ENCODE peak calls at places on chromosome 18, in seven cellular contexts. One of them, this sample, is unnamed.

GRCh38 chr18:22342625-22343024 is 75.1 kb downstream of the CTAGE1 start:
- DNase-seq in activated CD8-positive, alpha-beta memory T cell treated with anti-CD3 and anti-CD28 coated beads for 24 hours: no peak
- DNase-seq in OCI-LY7: no peak
- DNase-seq in stimulated activated naive B cell treated with anti-CD40 and anti-IgM and Interleukin-4, amounts not matched to agents 10 μg/mL and 1 μg/mL and 100 μg/mL, for 72 hours: no peak
- DNase-seq in activated effector memory CD4-positive, alpha-beta T cell treated with anti-CD3 and anti-CD28 coated beads, Interleukin-2, amount 50 U/mL, for 16 hours: peak
- DNase-seq in NCI-H1092: no peak
- DNase-seq in activated T-helper 9 cell treated with anti-CD3 and anti-CD28 coated beads, Interleukin-2, amount 50 U/mL, for 16 hours: no peak
- DNase-seq in this sample: no peak

GRCh38 chr18:666177-666576 is 8.7 kb downstream of the TYMS start:
- DNase-seq in NCI-H1092: no peak
- DNase-seq in activated effector memory CD4-positive, alpha-beta T cell treated with anti-CD3 and anti-CD28 coated beads, Interleukin-2, amount 50 U/mL, for 16 hours: no peak
- DNase-seq in activated T-helper 9 cell treated with anti-CD3 and anti-CD28 coated beads, Interleukin-2, amount 50 U/mL, for 16 hours: no peak
- DNase-seq in activated CD8-positive, alpha-beta memory T cell treated with anti-CD3 and anti-CD28 coated beads for 24 hours: no peak
- DNase-seq in stimulated activated naive B cell treated with anti-CD40 and anti-IgM and Interleukin-4, amounts not matched to agents 10 μg/mL and 1 μg/mL and 100 μg/mL, for 72 hours: no peak
- DNase-seq in OCI-LY7: no peak
- DNase-seq in this sample: no peak

GRCh38 chr18:45435810-45436209 is 179.5 kb upstream of the SLC14A2 start:
- DNase-seq in activated CD8-positive, alpha-beta memory T cell treated with anti-CD3 and anti-CD28 coated beads for 24 hours: no peak
- DNase-seq in NCI-H1092: no peak
- DNase-seq in activated effector memory CD4-positive, alpha-beta T cell treated with anti-CD3 and anti-CD28 coated beads, Interleukin-2, amount 50 U/mL, for 16 hours: no peak
- DNase-seq in OCI-LY7: no peak
- DNase-seq in activated T-helper 9 cell treated with anti-CD3 and anti-CD28 coated beads, Interleukin-2, amount 50 U/mL, for 16 hours: no peak
- DNase-seq in stimulated activated naive B cell treated with anti-CD40 and anti-IgM and Interleukin-4, amounts not matched to agents 10 μg/mL and 1 μg/mL and 100 μg/mL, for 72 hours: no peak
- DNase-seq in this sample: no peak

GRCh38 chr18:52620926-52621439 is 281.0 kb downstream of the DCC start:
- DNase-seq in NCI-H1092: no peak
- DNase-seq in activated effector memory CD4-positive, alpha-beta T cell treated with anti-CD3 and anti-CD28 coated beads, Interleukin-2, amount 50 U/mL, for 16 hours: no peak
- DNase-seq in OCI-LY7: no peak
- DNase-seq in activated CD8-positive, alpha-beta memory T cell treated with anti-CD3 and anti-CD28 coated beads for 24 hours: no peak
- DNase-seq in stimulated activated naive B cell treated with anti-CD40 and anti-IgM and Interleukin-4, amounts not matched to agents 10 μg/mL and 1 μg/mL and 100 μg/mL, for 72 hours: no peak
- DNase-seq in activated T-helper 9 cell treated with anti-CD3 and anti-CD28 coated beads, Interleukin-2, amount 50 U/mL, for 16 hours: no peak
- DNase-seq in this sample: no peak

GRCh38 chr18:55462652-55463051 is 125.3 kb downstream of the TCF4 start:
- DNase-seq in activated CD8-positive, alpha-beta memory T cell treated with anti-CD3 and anti-CD28 coated beads for 24 hours: no peak
- DNase-seq in NCI-H1092: no peak
- DNase-seq in OCI-LY7: no peak
- DNase-seq in stimulated activated naive B cell treated with anti-CD40 and anti-IgM and Interleukin-4, amounts not matched to agents 10 μg/mL and 1 μg/mL and 100 μg/mL, for 72 hours: no peak
- DNase-seq in activated T-helper 9 cell treated with anti-CD3 and anti-CD28 coated beads, Interleukin-2, amount 50 U/mL, for 16 hours: no peak
- DNase-seq in activated effector memory CD4-positive, alpha-beta T cell treated with anti-CD3 and anti-CD28 coated beads, Interleukin-2, amount 50 U/mL, for 16 hours: no peak
- DNase-seq in this sample: no peak

GRCh38 chr18:79402977-79403722 is 7.4 kb downstream of the NFATC1 start:
- DNase-seq in activated CD8-positive, alpha-beta memory T cell treated with anti-CD3 and anti-CD28 coated beads for 24 hours: no peak
- DNase-seq in NCI-H1092: no peak
- DNase-seq in activated effector memory CD4-positive, alpha-beta T cell treated with anti-CD3 and anti-CD28 coated beads, Interleukin-2, amount 50 U/mL, for 16 hours: peak
- DNase-seq in activated T-helper 9 cell treated with anti-CD3 and anti-CD28 coated beads, Interleukin-2, amount 50 U/mL, for 16 hours: no peak
- DNase-seq in stimulated activated naive B cell treated with anti-CD40 and anti-IgM and Interleukin-4, amounts not matched to agents 10 μg/mL and 1 μg/mL and 100 μg/mL, for 72 hours: no peak
- DNase-seq in OCI-LY7: no peak
- DNase-seq in this sample: no peak

GRCh38 chr18:9839806-9840205 is 46.0 kb upstream of the TXNDC2 start:
- DNase-seq in activated CD8-positive, alpha-beta memory T cell treated with anti-CD3 and anti-CD28 coated beads for 24 hours: no peak
- DNase-seq in stimulated activated naive B cell treated with anti-CD40 and anti-IgM and Interleukin-4, amounts not matched to agents 10 μg/mL and 1 μg/mL and 100 μg/mL, for 72 hours: no peak
- DNase-seq in NCI-H1092: no peak
- DNase-seq in OCI-LY7: no peak
- DNase-seq in activated T-helper 9 cell treated with anti-CD3 and anti-CD28 coated beads, Interleukin-2, amount 50 U/mL, for 16 hours: no peak
- DNase-seq in activated effector memory CD4-positive, alpha-beta T cell treated with anti-CD3 and anti-CD28 coated beads, Interleukin-2, amount 50 U/mL, for 16 hours: no peak
- DNase-seq in this sample: no peak

GRCh38 chr18:40531061-40531460 is 1424.0 kb upstream of the PIK3C3 start:
- DNase-seq in activated T-helper 9 cell treated with anti-CD3 and anti-CD28 coated beads, Interleukin-2, amount 50 U/mL, for 16 hours: no peak
- DNase-seq in activated CD8-positive, alpha-beta memory T cell treated with anti-CD3 and anti-CD28 coated beads for 24 hours: no peak
- DNase-seq in OCI-LY7: no peak
- DNase-seq in stimulated activated naive B cell treated with anti-CD40 and anti-IgM and Interleukin-4, amounts not matched to agents 10 μg/mL and 1 μg/mL and 100 μg/mL, for 72 hours: no peak
- DNase-seq in activated effector memory CD4-positive, alpha-beta T cell treated with anti-CD3 and anti-CD28 coated beads, Interleukin-2, amount 50 U/mL, for 16 hours: no peak
- DNase-seq in NCI-H1092: no peak
- DNase-seq in this sample: no peak

GRCh38 chr18:58995663-58996062 is 131.0 kb downstream of the ZNF532 start:
- DNase-seq in activated CD8-positive, alpha-beta memory T cell treated with anti-CD3 and anti-CD28 coated beads for 24 hours: no peak
- DNase-seq in NCI-H1092: no peak
- DNase-seq in activated T-helper 9 cell treated with anti-CD3 and anti-CD28 coated beads, Interleukin-2, amount 50 U/mL, for 16 hours: no peak
- DNase-seq in OCI-LY7: no peak
- DNase-seq in activated effector memory CD4-positive, alpha-beta T cell treated with anti-CD3 and anti-CD28 coated beads, Interleukin-2, amount 50 U/mL, for 16 hours: no peak
- DNase-seq in stimulated activated naive B cell treated with anti-CD40 and anti-IgM and Interleukin-4, amounts not matched to agents 10 μg/mL and 1 μg/mL and 100 μg/mL, for 72 hours: no peak
- DNase-seq in this sample: no peak

GRCh38 chr18:79781331-79781941 is 16.3 kb upstream of the KCNG2 start:
- DNase-seq in NCI-H1092: no peak
- DNase-seq in OCI-LY7: no peak
- DNase-seq in activated CD8-positive, alpha-beta memory T cell treated with anti-CD3 and anti-CD28 coated beads for 24 hours: no peak
- DNase-seq in activated effector memory CD4-positive, alpha-beta T cell treated with anti-CD3 and anti-CD28 coated beads, Interleukin-2, amount 50 U/mL, for 16 hours: peak
- DNase-seq in stimulated activated naive B cell treated with anti-CD40 and anti-IgM and Interleukin-4, amounts not matched to agents 10 μg/mL and 1 μg/mL and 100 μg/mL, for 72 hours: no peak
- DNase-seq in activated T-helper 9 cell treated with anti-CD3 and anti-CD28 coated beads, Interleukin-2, amount 50 U/mL, for 16 hours: no peak
- DNase-seq in this sample: no peak

GRCh38 chr18:74611791-74612190 is 14.1 kb downstream of the ZNF407 start:
- DNase-seq in activated T-helper 9 cell treated with anti-CD3 and anti-CD28 coated beads, Interleukin-2, amount 50 U/mL, for 16 hours: no peak
- DNase-seq in activated effector memory CD4-positive, alpha-beta T cell treated with anti-CD3 and anti-CD28 coated beads, Interleukin-2, amount 50 U/mL, for 16 hours: no peak
- DNase-seq in stimulated activated naive B cell treated with anti-CD40 and anti-IgM and Interleukin-4, amounts not matched to agents 10 μg/mL and 1 μg/mL and 100 μg/mL, for 72 hours: no peak
- DNase-seq in OCI-LY7: no peak
- DNase-seq in NCI-H1092: no peak
- DNase-seq in activated CD8-positive, alpha-beta memory T cell treated with anti-CD3 and anti-CD28 coated beads for 24 hours: no peak
- DNase-seq in this sample: no peak

GRCh38 chr18:47968721-47969120 is 38.3 kb upstream of the SMAD2 start:
- DNase-seq in activated CD8-positive, alpha-beta memory T cell treated with anti-CD3 and anti-CD28 coated beads for 24 hours: no peak
- DNase-seq in activated T-helper 9 cell treated with anti-CD3 and anti-CD28 coated beads, Interleukin-2, amount 50 U/mL, for 16 hours: no peak
- DNase-seq in activated effector memory CD4-positive, alpha-beta T cell treated with anti-CD3 and anti-CD28 coated beads, Interleukin-2, amount 50 U/mL, for 16 hours: no peak
- DNase-seq in OCI-LY7: no peak
- DNase-seq in stimulated activated naive B cell treated with anti-CD40 and anti-IgM and Interleukin-4, amounts not matched to agents 10 μg/mL and 1 μg/mL and 100 μg/mL, for 72 hours: no peak
- DNase-seq in NCI-H1092: no peak
- DNase-seq in this sample: no peak

GRCh38 chr18:2715990-2716389 is 60.5 kb downstream of the SMCHD1 start:
- DNase-seq in activated T-helper 9 cell treated with anti-CD3 and anti-CD28 coated beads, Interleukin-2, amount 50 U/mL, for 16 hours: no peak
- DNase-seq in activated effector memory CD4-positive, alpha-beta T cell treated with anti-CD3 and anti-CD28 coated beads, Interleukin-2, amount 50 U/mL, for 16 hours: no peak
- DNase-seq in activated CD8-positive, alpha-beta memory T cell treated with anti-CD3 and anti-CD28 coated beads for 24 hours: no peak
- DNase-seq in OCI-LY7: no peak
- DNase-seq in NCI-H1092: no peak
- DNase-seq in stimulated activated naive B cell treated with anti-CD40 and anti-IgM and Interleukin-4, amounts not matched to agents 10 μg/mL and 1 μg/mL and 100 μg/mL, for 72 hours: no peak
- DNase-seq in this sample: no peak

GRCh38 chr18:62523631-62524442 is 1.0 kb downstream of the ZCCHC2 start:
- DNase-seq in activated effector memory CD4-positive, alpha-beta T cell treated with anti-CD3 and anti-CD28 coated beads, Interleukin-2, amount 50 U/mL, for 16 hours: peak
- DNase-seq in OCI-LY7: peak
- DNase-seq in activated T-helper 9 cell treated with anti-CD3 and anti-CD28 coated beads, Interleukin-2, amount 50 U/mL, for 16 hours: peak
- DNase-seq in activated CD8-positive, alpha-beta memory T cell treated with anti-CD3 and anti-CD28 coated beads for 24 hours: peak
- DNase-seq in stimulated activated naive B cell treated with anti-CD40 and anti-IgM and Interleukin-4, amounts not matched to agents 10 μg/mL and 1 μg/mL and 100 μg/mL, for 72 hours: peak
- DNase-seq in NCI-H1092: peak
- DNase-seq in this sample: no peak

GRCh38 chr18:21740474-21740723 is 193 bp upstream of the MIB1 start:
- DNase-seq in NCI-H1092: no peak
- DNase-seq in activated T-helper 9 cell treated with anti-CD3 and anti-CD28 coated beads, Interleukin-2, amount 50 U/mL, for 16 hours: peak
- DNase-seq in OCI-LY7: peak
- DNase-seq in activated effector memory CD4-positive, alpha-beta T cell treated with anti-CD3 and anti-CD28 coated beads, Interleukin-2, amount 50 U/mL, for 16 hours: peak
- DNase-seq in stimulated activated naive B cell treated with anti-CD40 and anti-IgM and Interleukin-4, amounts not matched to agents 10 μg/mL and 1 μg/mL and 100 μg/mL, for 72 hours: peak
- DNase-seq in activated CD8-positive, alpha-beta memory T cell treated with anti-CD3 and anti-CD28 coated beads for 24 hours: no peak
- DNase-seq in this sample: peak

GRCh38 chr18:3966985-3967856 is 487.9 kb downstream of the DLGAP1 start:
- DNase-seq in OCI-LY7: no peak
- DNase-seq in activated effector memory CD4-positive, alpha-beta T cell treated with anti-CD3 and anti-CD28 coated beads, Interleukin-2, amount 50 U/mL, for 16 hours: no peak
- DNase-seq in activated T-helper 9 cell treated with anti-CD3 and anti-CD28 coated beads, Interleukin-2, amount 50 U/mL, for 16 hours: no peak
- DNase-seq in NCI-H1092: no peak
- DNase-seq in stimulated activated naive B cell treated with anti-CD40 and anti-IgM and Interleukin-4, amounts not matched to agents 10 μg/mL and 1 μg/mL and 100 μg/mL, for 72 hours: no peak
- DNase-seq in activated CD8-positive, alpha-beta memory T cell treated with anti-CD3 and anti-CD28 coated beads for 24 hours: no peak
- DNase-seq in this sample: no peak

GRCh38 chr18:12659904-12660605 is 2.1 kb upstream of the SPIRE1 start:
- DNase-seq in activated T-helper 9 cell treated with anti-CD3 and anti-CD28 coated beads, Interleukin-2, amount 50 U/mL, for 16 hours: peak
- DNase-seq in OCI-LY7: peak
- DNase-seq in activated effector memory CD4-positive, alpha-beta T cell treated with anti-CD3 and anti-CD28 coated beads, Interleukin-2, amount 50 U/mL, for 16 hours: peak
- DNase-seq in NCI-H1092: no peak
- DNase-seq in activated CD8-positive, alpha-beta memory T cell treated with anti-CD3 and anti-CD28 coated beads for 24 hours: no peak
- DNase-seq in stimulated activated naive B cell treated with anti-CD40 and anti-IgM and Interleukin-4, amounts not matched to agents 10 μg/mL and 1 μg/mL and 100 μg/mL, for 72 hours: no peak
- DNase-seq in this sample: no peak

GRCh38 chr18:8706981-8707940 is 1.9 kb downstream of the MTCL1 start:
- DNase-seq in activated effector memory CD4-positive, alpha-beta T cell treated with anti-CD3 and anti-CD28 coated beads, Interleukin-2, amount 50 U/mL, for 16 hours: no peak
- DNase-seq in activated T-helper 9 cell treated with anti-CD3 and anti-CD28 coated beads, Interleukin-2, amount 50 U/mL, for 16 hours: no peak
- DNase-seq in OCI-LY7: peak
- DNase-seq in stimulated activated naive B cell treated with anti-CD40 and anti-IgM and Interleukin-4, amounts not matched to agents 10 μg/mL and 1 μg/mL and 100 μg/mL, for 72 hours: no peak
- DNase-seq in activated CD8-positive, alpha-beta memory T cell treated with anti-CD3 and anti-CD28 coated beads for 24 hours: no peak
- DNase-seq in NCI-H1092: peak
- DNase-seq in this sample: no peak

GRCh38 chr18:50183556-50183955 is 11.4 kb downstream of the MYO5B start:
- DNase-seq in activated T-helper 9 cell treated with anti-CD3 and anti-CD28 coated beads, Interleukin-2, amount 50 U/mL, for 16 hours: no peak
- DNase-seq in stimulated activated naive B cell treated with anti-CD40 and anti-IgM and Interleukin-4, amounts not matched to agents 10 μg/mL and 1 μg/mL and 100 μg/mL, for 72 hours: no peak
- DNase-seq in OCI-LY7: no peak
- DNase-seq in NCI-H1092: no peak
- DNase-seq in activated effector memory CD4-positive, alpha-beta T cell treated with anti-CD3 and anti-CD28 coated beads, Interleukin-2, amount 50 U/mL, for 16 hours: no peak
- DNase-seq in activated CD8-positive, alpha-beta memory T cell treated with anti-CD3 and anti-CD28 coated beads for 24 hours: no peak
- DNase-seq in this sample: no peak

GRCh38 chr18:65788373-65788772 is 37.6 kb downstream of the CDH7 start:
- DNase-seq in activated T-helper 9 cell treated with anti-CD3 and anti-CD28 coated beads, Interleukin-2, amount 50 U/mL, for 16 hours: no peak
- DNase-seq in activated CD8-positive, alpha-beta memory T cell treated with anti-CD3 and anti-CD28 coated beads for 24 hours: no peak
- DNase-seq in OCI-LY7: no peak
- DNase-seq in activated effector memory CD4-positive, alpha-beta T cell treated with anti-CD3 and anti-CD28 coated beads, Interleukin-2, amount 50 U/mL, for 16 hours: no peak
- DNase-seq in stimulated activated naive B cell treated with anti-CD40 and anti-IgM and Interleukin-4, amounts not matched to agents 10 μg/mL and 1 μg/mL and 100 μg/mL, for 72 hours: no peak
- DNase-seq in NCI-H1092: peak
- DNase-seq in this sample: peak

GRCh38 chr18:77132369-77133050 is at the start of gene MBP:
- DNase-seq in stimulated activated naive B cell treated with anti-CD40 and anti-IgM and Interleukin-4, amounts not matched to agents 10 μg/mL and 1 μg/mL and 100 μg/mL, for 72 hours: peak
- DNase-seq in OCI-LY7: peak
- DNase-seq in activated T-helper 9 cell treated with anti-CD3 and anti-CD28 coated beads, Interleukin-2, amount 50 U/mL, for 16 hours: peak
- DNase-seq in NCI-H1092: peak
- DNase-seq in activated effector memory CD4-positive, alpha-beta T cell treated with anti-CD3 and anti-CD28 coated beads, Interleukin-2, amount 50 U/mL, for 16 hours: peak
- DNase-seq in activated CD8-positive, alpha-beta memory T cell treated with anti-CD3 and anti-CD28 coated beads for 24 hours: peak
- DNase-seq in this sample: no peak

GRCh38 chr18:45651269-45651668 is 36.0 kb downstream of the SLC14A2 start:
- DNase-seq in OCI-LY7: no peak
- DNase-seq in stimulated activated naive B cell treated with anti-CD40 and anti-IgM and Interleukin-4, amounts not matched to agents 10 μg/mL and 1 μg/mL and 100 μg/mL, for 72 hours: no peak
- DNase-seq in activated CD8-positive, alpha-beta memory T cell treated with anti-CD3 and anti-CD28 coated beads for 24 hours: no peak
- DNase-seq in activated effector memory CD4-positive, alpha-beta T cell treated with anti-CD3 and anti-CD28 coated beads, Interleukin-2, amount 50 U/mL, for 16 hours: no peak
- DNase-seq in NCI-H1092: no peak
- DNase-seq in activated T-helper 9 cell treated with anti-CD3 and anti-CD28 coated beads, Interleukin-2, amount 50 U/mL, for 16 hours: no peak
- DNase-seq in this sample: no peak

GRCh38 chr18:76518543-76519155 is 23.6 kb upstream of the ZNF516 start:
- DNase-seq in activated T-helper 9 cell treated with anti-CD3 and anti-CD28 coated beads, Interleukin-2, amount 50 U/mL, for 16 hours: no peak
- DNase-seq in activated effector memory CD4-positive, alpha-beta T cell treated with anti-CD3 and anti-CD28 coated beads, Interleukin-2, amount 50 U/mL, for 16 hours: no peak
- DNase-seq in stimulated activated naive B cell treated with anti-CD40 and anti-IgM and Interleukin-4, amounts not matched to agents 10 μg/mL and 1 μg/mL and 100 μg/mL, for 72 hours: no peak
- DNase-seq in OCI-LY7: no peak
- DNase-seq in activated CD8-positive, alpha-beta memory T cell treated with anti-CD3 and anti-CD28 coated beads for 24 hours: no peak
- DNase-seq in NCI-H1092: peak
- DNase-seq in this sample: no peak

GRCh38 chr18:51321696-51322095 is 124.2 kb upstream of the MEX3C start:
- DNase-seq in activated T-helper 9 cell treated with anti-CD3 and anti-CD28 coated beads, Interleukin-2, amount 50 U/mL, for 16 hours: no peak
- DNase-seq in activated effector memory CD4-positive, alpha-beta T cell treated with anti-CD3 and anti-CD28 coated beads, Interleukin-2, amount 50 U/mL, for 16 hours: no peak
- DNase-seq in OCI-LY7: no peak
- DNase-seq in NCI-H1092: no peak
- DNase-seq in activated CD8-positive, alpha-beta memory T cell treated with anti-CD3 and anti-CD28 coated beads for 24 hours: no peak
- DNase-seq in stimulated activated naive B cell treated with anti-CD40 and anti-IgM and Interleukin-4, amounts not matched to agents 10 μg/mL and 1 μg/mL and 100 μg/mL, for 72 hours: no peak
- DNase-seq in this sample: no peak

GRCh38 chr18:80107396-80107795 is 1.7 kb upstream of the ADNP2 start:
- DNase-seq in stimulated activated naive B cell treated with anti-CD40 and anti-IgM and Interleukin-4, amounts not matched to agents 10 μg/mL and 1 μg/mL and 100 μg/mL, for 72 hours: no peak
- DNase-seq in activated CD8-positive, alpha-beta memory T cell treated with anti-CD3 and anti-CD28 coated beads for 24 hours: no peak
- DNase-seq in activated effector memory CD4-positive, alpha-beta T cell treated with anti-CD3 and anti-CD28 coated beads, Interleukin-2, amount 50 U/mL, for 16 hours: no peak
- DNase-seq in activated T-helper 9 cell treated with anti-CD3 and anti-CD28 coated beads, Interleukin-2, amount 50 U/mL, for 16 hours: no peak
- DNase-seq in OCI-LY7: no peak
- DNase-seq in NCI-H1092: no peak
- DNase-seq in this sample: no peak

GRCh38 chr18:3675446-3675845 is 225.5 kb downstream of the TGIF1 start:
- DNase-seq in stimulated activated naive B cell treated with anti-CD40 and anti-IgM and Interleukin-4, amounts not matched to agents 10 μg/mL and 1 μg/mL and 100 μg/mL, for 72 hours: no peak
- DNase-seq in activated CD8-positive, alpha-beta memory T cell treated with anti-CD3 and anti-CD28 coated beads for 24 hours: no peak
- DNase-seq in NCI-H1092: no peak
- DNase-seq in activated T-helper 9 cell treated with anti-CD3 and anti-CD28 coated beads, Interleukin-2, amount 50 U/mL, for 16 hours: no peak
- DNase-seq in OCI-LY7: no peak
- DNase-seq in activated effector memory CD4-positive, alpha-beta T cell treated with anti-CD3 and anti-CD28 coated beads, Interleukin-2, amount 50 U/mL, for 16 hours: no peak
- DNase-seq in this sample: no peak

GRCh38 chr18:63887424-63887823 is at the start of gene SERPINB2:
- DNase-seq in NCI-H1092: no peak
- DNase-seq in stimulated activated naive B cell treated with anti-CD40 and anti-IgM and Interleukin-4, amounts not matched to agents 10 μg/mL and 1 μg/mL and 100 μg/mL, for 72 hours: no peak
- DNase-seq in activated effector memory CD4-positive, alpha-beta T cell treated with anti-CD3 and anti-CD28 coated beads, Interleukin-2, amount 50 U/mL, for 16 hours: no peak
- DNase-seq in OCI-LY7: no peak
- DNase-seq in activated T-helper 9 cell treated with anti-CD3 and anti-CD28 coated beads, Interleukin-2, amount 50 U/mL, for 16 hours: no peak
- DNase-seq in activated CD8-positive, alpha-beta memory T cell treated with anti-CD3 and anti-CD28 coated beads for 24 hours: no peak
- DNase-seq in this sample: no peak

GRCh38 chr18:44715245-44715644 is 34.6 kb downstream of the SETBP1 start:
- DNase-seq in activated effector memory CD4-positive, alpha-beta T cell treated with anti-CD3 and anti-CD28 coated beads, Interleukin-2, amount 50 U/mL, for 16 hours: no peak
- DNase-seq in NCI-H1092: no peak
- DNase-seq in OCI-LY7: no peak
- DNase-seq in stimulated activated naive B cell treated with anti-CD40 and anti-IgM and Interleukin-4, amounts not matched to agents 10 μg/mL and 1 μg/mL and 100 μg/mL, for 72 hours: no peak
- DNase-seq in activated CD8-positive, alpha-beta memory T cell treated with anti-CD3 and anti-CD28 coated beads for 24 hours: no peak
- DNase-seq in activated T-helper 9 cell treated with anti-CD3 and anti-CD28 coated beads, Interleukin-2, amount 50 U/mL, for 16 hours: no peak
- DNase-seq in this sample: no peak

GRCh38 chr18:9606039-9606438 is 8.3 kb downstream of the PPP4R1 start:
- DNase-seq in activated CD8-positive, alpha-beta memory T cell treated with anti-CD3 and anti-CD28 coated beads for 24 hours: no peak
- DNase-seq in NCI-H1092: no peak
- DNase-seq in stimulated activated naive B cell treated with anti-CD40 and anti-IgM and Interleukin-4, amounts not matched to agents 10 μg/mL and 1 μg/mL and 100 μg/mL, for 72 hours: no peak
- DNase-seq in activated T-helper 9 cell treated with anti-CD3 and anti-CD28 coated beads, Interleukin-2, amount 50 U/mL, for 16 hours: no peak
- DNase-seq in activated effector memory CD4-positive, alpha-beta T cell treated with anti-CD3 and anti-CD28 coated beads, Interleukin-2, amount 50 U/mL, for 16 hours: no peak
- DNase-seq in OCI-LY7: no peak
- DNase-seq in this sample: no peak

GRCh38 chr18:53509886-53510285 is 714.6 kb downstream of the MBD2 start:
- DNase-seq in activated CD8-positive, alpha-beta memory T cell treated with anti-CD3 and anti-CD28 coated beads for 24 hours: no peak
- DNase-seq in stimulated activated naive B cell treated with anti-CD40 and anti-IgM and Interleukin-4, amounts not matched to agents 10 μg/mL and 1 μg/mL and 100 μg/mL, for 72 hours: no peak
- DNase-seq in OCI-LY7: no peak
- DNase-seq in NCI-H1092: no peak
- DNase-seq in activated T-helper 9 cell treated with anti-CD3 and anti-CD28 coated beads, Interleukin-2, amount 50 U/mL, for 16 hours: no peak
- DNase-seq in activated effector memory CD4-positive, alpha-beta T cell treated with anti-CD3 and anti-CD28 coated beads, Interleukin-2, amount 50 U/mL, for 16 hours: no peak
- DNase-seq in this sample: no peak

GRCh38 chr18:31555971-31556747 is 35.5 kb upstream of the TTR start:
- DNase-seq in activated T-helper 9 cell treated with anti-CD3 and anti-CD28 coated beads, Interleukin-2, amount 50 U/mL, for 16 hours: no peak
- DNase-seq in stimulated activated naive B cell treated with anti-CD40 and anti-IgM and Interleukin-4, amounts not matched to agents 10 μg/mL and 1 μg/mL and 100 μg/mL, for 72 hours: peak
- DNase-seq in activated effector memory CD4-positive, alpha-beta T cell treated with anti-CD3 and anti-CD28 coated beads, Interleukin-2, amount 50 U/mL, for 16 hours: no peak
- DNase-seq in activated CD8-positive, alpha-beta memory T cell treated with anti-CD3 and anti-CD28 coated beads for 24 hours: no peak
- DNase-seq in NCI-H1092: peak
- DNase-seq in OCI-LY7: peak
- DNase-seq in this sample: peak

GRCh38 chr18:61502472-61502871 is 169.2 kb downstream of the CDH20 start:
- DNase-seq in stimulated activated naive B cell treated with anti-CD40 and anti-IgM and Interleukin-4, amounts not matched to agents 10 μg/mL and 1 μg/mL and 100 μg/mL, for 72 hours: peak
- DNase-seq in activated T-helper 9 cell treated with anti-CD3 and anti-CD28 coated beads, Interleukin-2, amount 50 U/mL, for 16 hours: no peak
- DNase-seq in NCI-H1092: peak
- DNase-seq in OCI-LY7: peak
- DNase-seq in activated effector memory CD4-positive, alpha-beta T cell treated with anti-CD3 and anti-CD28 coated beads, Interleukin-2, amount 50 U/mL, for 16 hours: no peak
- DNase-seq in activated CD8-positive, alpha-beta memory T cell treated with anti-CD3 and anti-CD28 coated beads for 24 hours: no peak
- DNase-seq in this sample: peak

GRCh38 chr18:48840491-48840877 is 110.3 kb downstream of the SMAD7 start:
- DNase-seq in activated T-helper 9 cell treated with anti-CD3 and anti-CD28 coated beads, Interleukin-2, amount 50 U/mL, for 16 hours: no peak
- DNase-seq in activated effector memory CD4-positive, alpha-beta T cell treated with anti-CD3 and anti-CD28 coated beads, Interleukin-2, amount 50 U/mL, for 16 hours: peak
- DNase-seq in stimulated activated naive B cell treated with anti-CD40 and anti-IgM and Interleukin-4, amounts not matched to agents 10 μg/mL and 1 μg/mL and 100 μg/mL, for 72 hours: no peak
- DNase-seq in activated CD8-positive, alpha-beta memory T cell treated with anti-CD3 and anti-CD28 coated beads for 24 hours: no peak
- DNase-seq in NCI-H1092: no peak
- DNase-seq in OCI-LY7: no peak
- DNase-seq in this sample: no peak

GRCh38 chr18:60554961-60555360 is 182.4 kb upstream of the MC4R start:
- DNase-seq in OCI-LY7: no peak
- DNase-seq in NCI-H1092: peak
- DNase-seq in activated CD8-positive, alpha-beta memory T cell treated with anti-CD3 and anti-CD28 coated beads for 24 hours: no peak
- DNase-seq in activated effector memory CD4-positive, alpha-beta T cell treated with anti-CD3 and anti-CD28 coated beads, Interleukin-2, amount 50 U/mL, for 16 hours: no peak
- DNase-seq in stimulated activated naive B cell treated with anti-CD40 and anti-IgM and Interleukin-4, amounts not matched to agents 10 μg/mL and 1 μg/mL and 100 μg/mL, for 72 hours: no peak
- DNase-seq in activated T-helper 9 cell treated with anti-CD3 and anti-CD28 coated beads, Interleukin-2, amount 50 U/mL, for 16 hours: no peak
- DNase-seq in this sample: no peak

GRCh38 chr18:22846088-22846683 is 86.9 kb upstream of the RBBP8 start:
- DNase-seq in activated T-helper 9 cell treated with anti-CD3 and anti-CD28 coated beads, Interleukin-2, amount 50 U/mL, for 16 hours: no peak
- DNase-seq in NCI-H1092: no peak
- DNase-seq in activated effector memory CD4-positive, alpha-beta T cell treated with anti-CD3 and anti-CD28 coated beads, Interleukin-2, amount 50 U/mL, for 16 hours: no peak
- DNase-seq in OCI-LY7: peak
- DNase-seq in stimulated activated naive B cell treated with anti-CD40 and anti-IgM and Interleukin-4, amounts not matched to agents 10 μg/mL and 1 μg/mL and 100 μg/mL, for 72 hours: no peak
- DNase-seq in activated CD8-positive, alpha-beta memory T cell treated with anti-CD3 and anti-CD28 coated beads for 24 hours: no peak
- DNase-seq in this sample: no peak

This sample was measured in NCI-H2081 treated with DMSO at 0.1 percent for 48 hours.